ENCODE peak calls at places on chromosome 7, in ten cellular contexts. I is kidney glomerular epithelial cell; V is BJ; W is heart left ventricle; J is thoracic aorta; B is DMS53; A is astrocyte of the spinal cord; C is natural killer cell treated with Interleukin-12 subunit alpha and Interleukin-12 subunit beta and Interleukin-15 and Interleukin-18, amount 100 ng/mL, for 72 hours; Z is RCC 7860; D is GM03348. U is an unnamed sample.

GRCh38 chr7:128963327-128963757 is 25.6 kb downstream of the IRF5 start:
- DNase-seq in I (peak), V (peak), W (no peak), J (no peak), B (peak), A (no peak), C (no peak), Z (peak), D (no peak), U (peak)

GRCh38 chr7:30186725-30187124 is 51.9 kb downstream of the MTURN start:
- DNase-seq in I (no peak), V (no peak), W (no peak), J (no peak), B (no peak), A (no peak), C (no peak), Z (no peak), D (no peak), U (no peak)

GRCh38 chr7:44294325-44295069 is 30.9 kb downstream of the CAMK2B start:
- DNase-seq in I (no peak), V (no peak), W (no peak), J (no peak), B (no peak), A (no peak), C (no peak), Z (no peak), D (peak), U (no peak)

GRCh38 chr7:45888185-45888992 is at the start of gene IGFBP1:
- DNase-seq in I (peak), V (no peak), W (no peak), J (no peak), B (peak), A (peak), C (no peak), Z (no peak), D (peak), U (peak)

GRCh38 chr7:142608630-142609029 is 140.6 kb upstream of the PRSS1 start:
- DNase-seq in I (no peak), V (no peak), W (no peak), J (no peak), B (no peak), A (no peak), C (no peak), Z (no peak), D (no peak), U (no peak)

GRCh38 chr7:155344618-155345433 is 47.1 kb downstream of the INSIG1 start:
- DNase-seq in I (peak), V (no peak), W (peak), J (peak), B (peak), A (peak), C (peak), Z (peak), D (peak), U (peak)

GRCh38 chr7:91719008-91719407 is 161.5 kb downstream of the MTERF1 start:
- DNase-seq in I (no peak), V (no peak), W (no peak), J (no peak), B (no peak), A (no peak), C (no peak), Z (no peak), D (no peak), U (no peak)

GRCh38 chr7:618539-619355 is 99.1 kb upstream of the PDGFA start:
- DNase-seq in I (no peak), V (no peak), W (no peak), J (no peak), B (peak), A (no peak), C (no peak), Z (no peak), D (no peak), U (no peak)

GRCh38 chr7:6375346-6376101 is 72.2 kb downstream of the DAGLB start:
- DNase-seq in I (no peak), V (no peak), W (no peak), J (no peak), B (peak), A (peak), C (no peak), Z (no peak), D (no peak), U (peak)

GRCh38 chr7:157538321-157538720 is 201.5 kb downstream of the DNAJB6 start:
- DNase-seq in I (no peak), V (no peak), W (no peak), J (no peak), B (no peak), A (no peak), C (peak), Z (no peak), D (no peak), U (no peak)

GRCh38 chr7:102169651-102170416 is 116.8 kb upstream of the SH2B2 start:
- DNase-seq in I (peak), V (no peak), W (no peak), J (no peak), B (no peak), A (peak), C (no peak), Z (no peak), D (no peak), U (peak)

GRCh38 chr7:29412912-29413311 is 150.7 kb upstream of the PRR15 start:
- DNase-seq in I (peak), V (no peak), W (no peak), J (no peak), B (no peak), A (no peak), C (no peak), Z (no peak), D (no peak), U (no peak)

GRCh38 chr7:73521636-73522080 is 435 bp downstream of the BAZ1B start:
- DNase-seq in I (no peak), V (no peak), W (no peak), J (no peak), B (peak), A (peak), C (no peak), Z (no peak), D (peak), U (peak)

GRCh38 chr7:36312064-36312914 is 77.4 kb upstream of the ANLN start:
- DNase-seq in I (no peak), V (no peak), W (no peak), J (no peak), B (peak), A (no peak), C (no peak), Z (no peak), D (no peak), U (no peak)

GRCh38 chr7:93877742-93878141 is 12.8 kb downstream of the TFPI2 start:
- DNase-seq in I (no peak), V (no peak), W (no peak), J (no peak), B (no peak), A (no peak), C (no peak), Z (no peak), D (no peak), U (no peak)

GRCh38 chr7:45240926-45241325 is 83.3 kb downstream of the RAMP3 start:
- DNase-seq in I (no peak), V (no peak), W (no peak), J (no peak), B (no peak), A (no peak), C (no peak), Z (no peak), D (no peak), U (no peak)

GRCh38 chr7:41881313-41882130 is 178.6 kb upstream of the INHBA start:
- DNase-seq in I (no peak), V (no peak), W (peak), J (no peak), B (no peak), A (no peak), C (peak), Z (no peak), D (no peak), U (no peak)

GRCh38 chr7:135158874-135159273 is 11.0 kb downstream of the TMEM140 start:
- DNase-seq in I (no peak), V (no peak), W (no peak), J (no peak), B (no peak), A (no peak), C (no peak), Z (no peak), D (no peak), U (no peak)

GRCh38 chr7:123744416-123744815 is 4.4 kb downstream of the WASL start:
- DNase-seq in I (no peak), V (no peak), W (no peak), J (no peak), B (no peak), A (no peak), C (no peak), Z (no peak), D (no peak), U (no peak)

GRCh38 chr7:47536705-47537611 is 45.0 kb downstream of the TNS3 start:
- DNase-seq in I (no peak), V (peak), W (peak), J (no peak), B (peak), A (peak), C (no peak), Z (peak), D (peak), U (peak)

GRCh38 chr7:142838461-142839213 is 16.2 kb upstream of the EPHB6 start:
- DNase-seq in I (no peak), V (no peak), W (no peak), J (no peak), B (no peak), A (no peak), C (no peak), Z (no peak), D (no peak), U (no peak)

GRCh38 chr7:139088268-139088667 is 21.3 kb downstream of the ZC3HAV1 start:
- DNase-seq in I (no peak), V (no peak), W (no peak), J (no peak), B (no peak), A (no peak), C (no peak), Z (no peak), D (no peak), U (no peak)